ENCODE peak calls at places on chromosomes 13 and 19, in five cellular contexts. M is GM13977, F is hepatocyte, J is WTC11, P is amniotic stem cell. R is an unnamed sample.
A peak's percentile ranks its signal among the peaks of the same experiment; 100 is the strongest.

GRCh38 chr13:94390881-94391280 is 88.6 kb downstream of the DCT start:
- DNase-seq in M (no peak), F (no peak), J (no peak), P (no peak), R (no peak)

GRCh38 chr19:42269518-42270345 is 680 bp downstream of the CIC start:
- DNase-seq in M (no peak), F (no peak), J (no peak), P (no peak), R (peak; percentile 46)

GRCh38 chr13:48588120-48588519 is 55.2 kb upstream of the RCBTB2 start:
- DNase-seq in M (no peak), F (no peak), J (no peak), P (no peak), R (no peak)

GRCh38 chr19:39873385-39873784 is 27.2 kb upstream of the FBL start:
- DNase-seq in M (no peak), F (no peak), J (no peak), P (no peak), R (peak; percentile 13)

GRCh38 chr13:110483386-110483785 is 78.1 kb downstream of the RAB20 start:
- DNase-seq in M (no peak), F (no peak), J (no peak), P (no peak), R (no peak)

GRCh38 chr13:80904386-80904785 is 563.5 kb upstream of the SPRY2 start:
- DNase-seq in M (no peak), F (no peak), J (no peak), P (no peak), R (no peak)

GRCh38 chr13:107822006-107822405 is 393.3 kb downstream of the LIG4 start:
- DNase-seq in M (no peak), F (no peak), J (no peak), P (no peak), R (no peak)

GRCh38 chr19:6736169-6736916 is 1.0 kb downstream of the GPR108 start:
- DNase-seq in M (peak; percentile 88), F (peak; percentile 93), J (peak; percentile 65), P (peak; percentile 81), R (peak; percentile 83)

GRCh38 chr19:35756373-35757230 is at the start of gene HSPB6:
- DNase-seq in M (no peak), F (peak; percentile 75), J (peak; percentile 57), P (no peak), R (peak; percentile 62)

GRCh38 chr13:33606692-33607091 is 211.3 kb upstream of the RFC3 start:
- DNase-seq in M (no peak), F (peak; percentile 54), J (peak; percentile 23), P (no peak), R (no peak)

GRCh38 chr19:40503300-40503699 is 36.5 kb downstream of the SPTBN4 start:
- DNase-seq in M (no peak), F (no peak), J (peak; percentile 29), P (no peak), R (no peak)

GRCh38 chr19:41299755-41300089 is 10.2 kb upstream of the CCDC97 start:
- DNase-seq in M (no peak), F (peak; percentile 64), J (no peak), P (no peak), R (peak; percentile 46)

GRCh38 chr13:53522034-53522433 is 493.4 kb downstream of the OLFM4 start:
- DNase-seq in M (no peak), F (no peak), J (no peak), P (no peak), R (no peak)

GRCh38 chr13:44837250-44837649 is 152.0 kb downstream of the NUFIP1 start:
- DNase-seq in M (no peak), F (no peak), J (no peak), P (peak; percentile 4), R (no peak)

GRCh38 chr19:8366961-8367326 is 3.0 kb downstream of the ANGPTL4 start:
- DNase-seq in M (no peak), F (no peak), J (no peak), P (no peak), R (peak; percentile 15)

GRCh38 chr19:33727331-33728028 is 69.2 kb upstream of the KCTD15 start:
- DNase-seq in M (no peak), F (no peak), J (no peak), P (no peak), R (no peak)

GRCh38 chr13:113559901-113560644 is 24.5 kb upstream of the TFDP1 start:
- DNase-seq in M (no peak), F (no peak), J (no peak), P (no peak), R (no peak)

GRCh38 chr13:96020941-96021340 is 32.3 kb downstream of the UGGT2 start:
- DNase-seq in M (no peak), F (peak; percentile 52), J (no peak), P (no peak), R (no peak)

GRCh38 chr13:113648218-113648615 is 9.8 kb downstream of the ATP4B start:
- DNase-seq in M (no peak), F (no peak), J (peak; percentile 5), P (no peak), R (no peak)

GRCh38 chr19:46296722-46297431 is at the start of gene HIF3A:
- DNase-seq in M (no peak), F (peak; percentile 97), J (peak; percentile 93), P (no peak), R (peak; percentile 85)

GRCh38 chr13:41428155-41428554 is 29.2 kb upstream of the RGCC start:
- DNase-seq in M (no peak), F (no peak), J (peak; percentile 60), P (no peak), R (no peak)

GRCh38 chr19:35041548-35042055 is at the start of gene HPN:
- DNase-seq in M (no peak), F (peak; percentile 91), J (peak; percentile 86), P (no peak), R (no peak)

GRCh38 chr13:43113603-43114002 is 90.2 kb downstream of the DNAJC15 start:
- DNase-seq in M (no peak), F (no peak), J (no peak), P (no peak), R (no peak)

GRCh38 chr13:74132152-74132767 is 1.9 kb downstream of the KLF12 start:
- DNase-seq in M (peak; percentile 13), F (peak; percentile 19), J (no peak), P (no peak), R (no peak)

GRCh38 chr13:112062619-112063308 is 4.2 kb upstream of the SOX1 start:
- DNase-seq in M (peak; percentile 33), F (no peak), J (peak; percentile 68), P (no peak), R (no peak)

GRCh38 chr19:33459691-33460090 is 61.9 kb downstream of the PEPD start:
- DNase-seq in M (no peak), F (no peak), J (no peak), P (no peak), R (no peak)

GRCh38 chr19:55321466-55321865 is 3.7 kb downstream of the TMEM150B start:
- DNase-seq in M (no peak), F (peak; percentile 44), J (no peak), P (no peak), R (peak; percentile 50)

GRCh38 chr19:4123615-4124568 is at the start of gene MAP2K2:
- DNase-seq in M (peak; percentile 98), F (peak; percentile 98), J (peak; percentile 96), P (peak; percentile 86), R (peak; percentile 97)

GRCh38 chr13:96898855-96899254 is 95.4 kb downstream of the OXGR1 start:
- DNase-seq in M (no peak), F (no peak), J (no peak), P (no peak), R (no peak)

GRCh38 chr13:49308104-49308875 is 60.6 kb downstream of the CDADC1 start:
- DNase-seq in M (no peak), F (peak; percentile 28), J (no peak), P (no peak), R (peak; percentile 46)

GRCh38 chr19:55647732-55648656 is at the start of gene CCDC106:
- DNase-seq in M (peak; percentile 71), F (peak; percentile 82), J (peak; percentile 85), P (no peak), R (peak; percentile 69)

GRCh38 chr19:11405846-11406643 is 13.1 kb downstream of the RGL3 start:
- DNase-seq in M (no peak), F (no peak), J (peak; percentile 75), P (no peak), R (no peak)

GRCh38 chr13:20498659-20499058 is 27.0 kb downstream of the CRYL1 start:
- DNase-seq in M (no peak), F (no peak), J (no peak), P (no peak), R (no peak)

R was measured in left colon.